ENCODE peak calls at places on chromosomes 13 and 19, in seven cellular contexts. H is neural progenitor cell, B is PC-3, O is HCT116, C is hepatocyte, S is GM23248, K is OCI-LY7. X is an unnamed sample.

GRCh38 chr13:44257806-44258205 is 115.8 kb upstream of the SERP2 start:
- DNase-seq in C (no peak), H (no peak), B (no peak), O (no peak), K (no peak), S (peak; percentile 65), X (no peak)

GRCh38 chr13:33275916-33276315 is 9.6 kb downstream of the STARD13 start:
- DNase-seq in B (no peak), H (no peak), S (peak; percentile 71), C (no peak), O (no peak), K (no peak), X (no peak)

GRCh38 chr19:19259741-19260140 is 13.4 kb downstream of the TM6SF2 start:
- DNase-seq in C (no peak), H (peak; percentile 56), B (peak; percentile 41), O (peak; percentile 46), S (peak; percentile 34), K (peak; percentile 57), X (peak; percentile 89)

GRCh38 chr13:88103824-88104223 is 432.7 kb downstream of the SLITRK5 start:
- DNase-seq in K (no peak), O (no peak), C (no peak), S (no peak), H (peak; percentile 7), B (no peak), X (no peak)

GRCh38 chr13:71864094-71864980 is 2.7 kb downstream of the DACH1 start:
- DNase-seq in O (no peak), C (peak; percentile 61), K (no peak), H (peak; percentile 87), B (no peak), S (no peak), X (peak; percentile 78)

GRCh38 chr19:6062961-6063575 is 47.2 kb downstream of the RFX2 start:
- DNase-seq in O (no peak), B (no peak), S (no peak), H (no peak), C (no peak), K (no peak), X (no peak)

GRCh38 chr13:28819748-28820098 is 416 bp upstream of the MTUS2 start:
- DNase-seq in S (peak; percentile 64), K (no peak), O (no peak), H (peak; percentile 94), B (peak; percentile 23), C (peak; percentile 86), X (peak; percentile 86)

GRCh38 chr19:47284324-47284899 is 9.7 kb downstream of the INAFM1 start:
- DNase-seq in O (no peak), C (peak; percentile 79), H (peak; percentile 61), K (peak; percentile 68), B (peak; percentile 71), S (peak; percentile 53), X (peak; percentile 83)

GRCh38 chr13:71860547-71861131 is 6.4 kb downstream of the DACH1 start:
- DNase-seq in O (no peak), S (no peak), H (no peak), K (no peak), C (no peak), B (no peak), X (no peak)

GRCh38 chr13:44402902-44403719 is 29.5 kb downstream of the SERP2 start:
- DNase-seq in S (no peak), O (no peak), H (no peak), K (no peak), B (peak; percentile 71), C (no peak), X (peak; percentile 29)

GRCh38 chr13:97386832-97387486 is 47.0 kb upstream of the RAP2A start:
- DNase-seq in O (no peak), C (no peak), B (no peak), K (no peak), S (no peak), H (no peak), X (no peak)

GRCh38 chr19:39282021-39282420 is 13.8 kb downstream of the IFNL2 start:
- DNase-seq in O (no peak), S (no peak), C (no peak), B (no peak), H (no peak), K (no peak), X (no peak)

GRCh38 chr13:112940236-112940635 is 28.8 kb upstream of the MCF2L start:
- DNase-seq in H (no peak), B (no peak), S (no peak), C (no peak), K (no peak), O (no peak), X (no peak)

GRCh38 chr13:65638572-65639168 is 1591.5 kb downstream of the PCDH9 start:
- DNase-seq in H (peak; percentile 47), O (peak; percentile 35), B (peak; percentile 56), K (peak; percentile 34), C (peak; percentile 60), S (peak; percentile 48), X (peak; percentile 72)

GRCh38 chr13:105142556-105142955 is 1392.9 kb downstream of the EFNB2 start:
- DNase-seq in O (no peak), H (no peak), C (no peak), B (no peak), K (no peak), S (no peak), X (no peak)

GRCh38 chr13:29674532-29674931 is 79.0 kb upstream of the SLC7A1 start:
- DNase-seq in O (no peak), C (no peak), B (peak; percentile 30), H (no peak), K (no peak), S (peak; percentile 62), X (no peak)

GRCh38 chr19:52140077-52140710 is 456 bp upstream of the ZNF616 start:
- DNase-seq in K (no peak), H (no peak), B (no peak), S (peak; percentile 20), C (no peak), O (no peak), X (no peak)

GRCh38 chr19:38145627-38146026 is 78.4 kb downstream of the DPF1 start:
- DNase-seq in S (peak; percentile 51), H (no peak), K (no peak), B (no peak), C (no peak), O (no peak), X (no peak)

GRCh38 chr19:38713227-38713649 is 31.0 kb downstream of the CAPN12 start:
- DNase-seq in S (no peak), H (no peak), C (no peak), B (no peak), K (no peak), O (no peak), X (no peak)

GRCh38 chr13:99606322-99607089 is 105.2 kb downstream of the TM9SF2 start:
- DNase-seq in B (peak; percentile 69), O (peak; percentile 43), C (peak; percentile 93), H (peak; percentile 94), K (peak; percentile 81), S (peak; percentile 92), X (peak; percentile 87)

GRCh38 chr19:41308450-41309224 is 1.3 kb upstream of the CCDC97 start:
- DNase-seq in C (peak; percentile 93), H (peak; percentile 87), K (peak; percentile 86), S (peak; percentile 85), B (peak; percentile 94), O (peak; percentile 73), X (peak; percentile 96)

GRCh38 chr19:29672933-29673336 is 7.7 kb downstream of the PLEKHF1 start:
- DNase-seq in S (no peak), O (no peak), K (peak; percentile 24), H (no peak), C (no peak), B (no peak), X (no peak)
- TF ChIP-seq EZH2phosphoT487 in S (no peak), O (no peak), K (no peak), H (no peak), C (no peak), B (no peak), X (no peak)

DNA sequence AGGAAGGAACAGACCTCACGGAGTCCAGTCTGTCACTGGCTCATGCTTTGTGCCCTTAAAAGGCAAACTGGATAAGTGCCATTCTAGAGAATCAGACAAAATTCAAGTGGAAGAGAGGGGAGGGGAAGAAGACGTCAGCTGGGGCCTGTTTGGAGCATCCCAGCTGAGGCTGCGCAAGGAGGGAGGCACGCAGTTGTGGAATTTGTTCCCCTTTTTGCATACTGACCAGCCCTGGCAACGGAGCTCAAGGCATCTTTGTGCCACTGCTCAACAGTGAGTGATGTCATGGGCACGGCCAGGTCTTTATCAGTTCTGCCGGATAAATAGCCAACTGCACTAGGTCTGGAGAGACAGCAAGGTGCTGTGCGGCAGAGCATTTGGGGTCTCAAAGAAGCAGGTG is at the start of gene GPR42:
- DNase-seq in O (no peak), K (no peak), H (no peak), C (no peak), B (no peak), S (no peak), X (no peak)
- TF ChIP-seq EZH2phosphoT487 in O (no peak), K (no peak), H (no peak), C (no peak), B (no peak), S (no peak), X (no peak)

DNA sequence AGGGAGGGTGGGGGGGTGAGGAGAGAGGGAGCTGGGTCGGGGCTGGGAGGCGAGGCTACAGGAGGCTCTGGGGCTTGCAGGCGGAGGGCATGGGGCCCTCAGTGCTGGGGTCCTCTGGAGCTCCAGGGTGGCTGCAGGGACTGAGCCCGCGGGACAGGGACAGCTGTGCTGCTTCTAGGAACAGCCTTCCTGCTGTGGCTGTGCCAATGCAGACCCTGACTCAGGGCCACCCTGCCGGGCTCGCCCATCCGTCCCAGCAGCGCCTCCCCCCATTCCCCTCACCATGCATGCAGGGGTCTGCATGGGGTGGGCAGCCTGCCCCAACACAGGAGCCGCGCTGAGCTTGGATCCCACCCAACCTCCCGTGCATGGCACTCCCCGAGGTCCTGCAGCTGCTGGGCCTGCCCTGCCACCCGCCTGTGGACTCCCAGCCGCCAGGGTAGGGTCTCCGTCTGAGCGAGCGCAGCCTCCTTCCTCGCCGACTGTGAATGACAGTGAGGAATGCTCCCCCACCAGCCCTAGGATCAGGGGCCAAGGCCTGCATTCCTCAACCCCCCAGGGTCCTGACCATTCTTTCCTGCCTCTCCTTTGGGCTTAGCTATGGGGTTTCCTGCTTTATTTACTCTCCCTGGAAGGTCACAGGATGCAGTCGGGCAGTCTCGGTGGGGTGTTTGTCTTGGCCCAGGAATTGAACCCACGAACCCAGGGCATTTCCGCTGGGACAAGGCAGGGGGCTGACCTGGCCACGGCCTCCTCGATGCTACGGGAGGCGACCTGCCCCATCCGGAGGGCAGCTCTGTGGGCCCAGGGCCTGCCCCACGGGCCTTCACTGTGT is 23.4 kb downstream of the CEBPG start:
- DNase-seq in B (no peak), O (no peak), C (no peak), H (peak; percentile 49), S (no peak), K (no peak), X (peak; percentile 60)
- TF ChIP-seq EZH2phosphoT487 in B (no peak), O (no peak), C (no peak), H (no peak), S (no peak), K (no peak), X (no peak)

GRCh38 chr13:52159159-52159982 is at the start of gene NEK3:
- DNase-seq in H (peak; percentile 84), K (peak; percentile 83), C (peak; percentile 84), S (peak; percentile 84), B (peak; percentile 48), O (peak; percentile 47), X (peak; percentile 88)
- TF ChIP-seq EZH2phosphoT487 in H (no peak), K (no peak), C (no peak), S (no peak), B (no peak), O (no peak), X (no peak)